ENCODE peak calls at places on chromosomes 5 and 9, in six cellular contexts. D is SHP77 treated with DMSO at 0.1 percent for 48 hours; W is ACHN; X is CD4-positive, alpha-beta memory T cell; P is head of caudate nucleus; Z is iris pigment epithelial cell. G is an unnamed sample.

GRCh38 chr9:128098017-128098935 is 29.3 kb downstream of the PTGES2 start:
- DNase-seq in W (peak), Z (peak), X (peak), P (peak), D (peak), G (peak)

GRCh38 chr5:80990527-80990926 is 30.4 kb downstream of the RASGRF2 start:
- DNase-seq in D (no peak), Z (no peak), W (no peak), P (no peak), X (no peak), G (no peak)

GRCh38 chr9:81517954-81518353 is 171.4 kb downstream of the TLE1 start:
- DNase-seq in D (no peak), P (no peak), Z (no peak), W (no peak), X (no peak), G (peak)

GRCh38 chr9:134301387-134302129 is 24.7 kb upstream of the RXRA start:
- DNase-seq in D (no peak), P (no peak), Z (no peak), X (peak), W (no peak), G (no peak)

GRCh38 chr5:66629446-66629845 is 33.3 kb downstream of the MAST4 start:
- DNase-seq in W (no peak), Z (no peak), D (no peak), X (no peak), P (no peak), G (no peak)

GRCh38 chr5:43104102-43104501 is 16.6 kb upstream of the ZNF131 start:
- DNase-seq in Z (peak), W (no peak), P (no peak), X (no peak), D (no peak), G (no peak)

GRCh38 chr9:69621735-69622460 is 50.3 kb downstream of the APBA1 start:
- DNase-seq in D (no peak), Z (no peak), W (no peak), X (no peak), P (no peak), G (no peak)

GRCh38 chr5:168793844-168794837 is 215.0 kb upstream of the PANK3 start:
- DNase-seq in D (no peak), X (no peak), W (no peak), P (peak), Z (peak), G (no peak)

GRCh38 chr5:172816887-172817418 is 17.1 kb upstream of the ERGIC1 start:
- DNase-seq in X (no peak), W (peak), Z (peak), D (no peak), P (no peak), G (no peak)

GRCh38 chr5:14440598-14441401 is 140.8 kb upstream of the OTULINL start:
- DNase-seq in Z (peak), P (peak), W (no peak), D (peak), X (no peak), G (no peak)